ENCODE peak calls at places on chromosome 20, in six cellular contexts. One of them, this sample, is unnamed.

GRCh38 chr20:50574586-50574985 is 64.4 kb downstream of the PTPN1 start:
- DNase-seq in aorta: no peak
- DNase-seq in GM04503: no peak
- DNase-seq in choroid plexus epithelial cell: no peak
- DNase-seq in mesenchymal stem cell: no peak
- DNase-seq in fibroblast of lung: no peak
- DNase-seq in this sample: no peak

GRCh38 chr20:40571625-40572024 is 117.4 kb downstream of the MAFB start:
- DNase-seq in aorta: no peak
- DNase-seq in GM04503: no peak
- DNase-seq in choroid plexus epithelial cell: no peak
- DNase-seq in mesenchymal stem cell: no peak
- DNase-seq in fibroblast of lung: no peak
- DNase-seq in this sample: no peak

GRCh38 chr20:5884465-5885335 is 65.6 kb downstream of the TRMT6 start:
- DNase-seq in mesenchymal stem cell: no peak
- DNase-seq in GM04503: no peak
- DNase-seq in fibroblast of lung: no peak
- DNase-seq in aorta: no peak
- DNase-seq in choroid plexus epithelial cell: no peak
- DNase-seq in this sample: no peak

GRCh38 chr20:10271470-10272219 is 53.0 kb downstream of the SNAP25 start:
- DNase-seq in GM04503: peak
- DNase-seq in choroid plexus epithelial cell: peak
- DNase-seq in aorta: no peak
- DNase-seq in fibroblast of lung: peak
- DNase-seq in mesenchymal stem cell: no peak
- DNase-seq in this sample: no peak

GRCh38 chr20:59485576-59486250 is 118.6 kb upstream of the PHACTR3 start:
- DNase-seq in choroid plexus epithelial cell: no peak
- DNase-seq in GM04503: no peak
- DNase-seq in fibroblast of lung: no peak
- DNase-seq in aorta: no peak
- DNase-seq in mesenchymal stem cell: no peak
- DNase-seq in this sample: no peak

GRCh38 chr20:25738198-25738597 is 41.5 kb upstream of the ZNF337 start:
- DNase-seq in fibroblast of lung: peak
- DNase-seq in aorta: no peak
- DNase-seq in choroid plexus epithelial cell: peak
- DNase-seq in mesenchymal stem cell: no peak
- DNase-seq in GM04503: peak
- DNase-seq in this sample: no peak

GRCh38 chr20:44479643-44480042 is 4.0 kb downstream of the TTPAL start:
- DNase-seq in fibroblast of lung: no peak
- DNase-seq in mesenchymal stem cell: no peak
- DNase-seq in GM04503: no peak
- DNase-seq in aorta: no peak
- DNase-seq in choroid plexus epithelial cell: no peak
- DNase-seq in this sample: no peak

GRCh38 chr20:9035129-9035528 is 33.8 kb upstream of the PLCB4 start:
- DNase-seq in mesenchymal stem cell: peak
- DNase-seq in GM04503: peak
- DNase-seq in fibroblast of lung: peak
- DNase-seq in choroid plexus epithelial cell: peak
- DNase-seq in aorta: no peak
- DNase-seq in this sample: no peak

GRCh38 chr20:62734336-62734735 is 25.7 kb downstream of the NTSR1 start:
- DNase-seq in mesenchymal stem cell: no peak
- DNase-seq in fibroblast of lung: no peak
- DNase-seq in choroid plexus epithelial cell: no peak
- DNase-seq in GM04503: no peak
- DNase-seq in aorta: peak
- DNase-seq in this sample: no peak

GRCh38 chr20:38342716-38343106 is 3.6 kb upstream of the LBP start:
- DNase-seq in aorta: no peak
- DNase-seq in fibroblast of lung: no peak
- DNase-seq in mesenchymal stem cell: no peak
- DNase-seq in GM04503: no peak
- DNase-seq in choroid plexus epithelial cell: no peak
- DNase-seq in this sample: no peak

GRCh38 chr20:48921883-48922867 is 664 bp downstream of the ARFGEF2 start:
- DNase-seq in aorta: peak
- DNase-seq in choroid plexus epithelial cell: no peak
- DNase-seq in mesenchymal stem cell: peak
- DNase-seq in GM04503: no peak
- DNase-seq in fibroblast of lung: peak
- DNase-seq in this sample: no peak

GRCh38 chr20:37131486-37131885 is 35.7 kb upstream of the RBL1 start:
- DNase-seq in choroid plexus epithelial cell: peak
- DNase-seq in aorta: no peak
- DNase-seq in mesenchymal stem cell: no peak
- DNase-seq in GM04503: no peak
- DNase-seq in fibroblast of lung: no peak
- DNase-seq in this sample: no peak

GRCh38 chr20:61253640-61254511 is 1.8 kb downstream of the CDH4 start:
- DNase-seq in aorta: no peak
- DNase-seq in fibroblast of lung: peak
- DNase-seq in GM04503: no peak
- DNase-seq in choroid plexus epithelial cell: peak
- DNase-seq in mesenchymal stem cell: peak
- DNase-seq in this sample: no peak

GRCh38 chr20:63942250-63943006 is 13.8 kb downstream of the UCKL1 start:
- DNase-seq in mesenchymal stem cell: no peak
- DNase-seq in aorta: no peak
- DNase-seq in GM04503: no peak
- DNase-seq in fibroblast of lung: peak
- DNase-seq in choroid plexus epithelial cell: peak
- DNase-seq in this sample: no peak

GRCh38 chr20:48338717-48339116 is 489.1 kb downstream of the PREX1 start:
- DNase-seq in choroid plexus epithelial cell: peak
- DNase-seq in fibroblast of lung: peak
- DNase-seq in mesenchymal stem cell: peak
- DNase-seq in aorta: no peak
- DNase-seq in GM04503: no peak
- DNase-seq in this sample: no peak

GRCh38 chr20:50226093-50226974 is 35.7 kb downstream of the CEBPB start:
- DNase-seq in fibroblast of lung: peak
- DNase-seq in mesenchymal stem cell: peak
- DNase-seq in aorta: peak
- DNase-seq in choroid plexus epithelial cell: peak
- DNase-seq in GM04503: no peak
- DNase-seq in this sample: no peak

GRCh38 chr20:11302436-11302835 is 615.3 kb upstream of the BTBD3 start:
- DNase-seq in choroid plexus epithelial cell: peak
- DNase-seq in mesenchymal stem cell: no peak
- DNase-seq in fibroblast of lung: peak
- DNase-seq in aorta: no peak
- DNase-seq in GM04503: peak
- DNase-seq in this sample: no peak

GRCh38 chr20:50340586-50340985 is 150.0 kb downstream of the CEBPB start:
- DNase-seq in aorta: peak
- DNase-seq in mesenchymal stem cell: no peak
- DNase-seq in choroid plexus epithelial cell: no peak
- DNase-seq in fibroblast of lung: no peak
- DNase-seq in GM04503: no peak
- DNase-seq in this sample: no peak

GRCh38 chr20:17438436-17439039 is 92.6 kb downstream of the BFSP1 start:
- DNase-seq in mesenchymal stem cell: no peak
- DNase-seq in aorta: no peak
- DNase-seq in GM04503: no peak
- DNase-seq in fibroblast of lung: no peak
- DNase-seq in choroid plexus epithelial cell: no peak
- DNase-seq in this sample: no peak

GRCh38 chr20:36112112-36112511 is 42.4 kb upstream of the EPB41L1 start:
- DNase-seq in GM04503: no peak
- DNase-seq in choroid plexus epithelial cell: no peak
- DNase-seq in fibroblast of lung: no peak
- DNase-seq in aorta: no peak
- DNase-seq in mesenchymal stem cell: no peak
- DNase-seq in this sample: no peak

GRCh38 chr20:48733296-48733790 is 94.5 kb downstream of the PREX1 start:
- DNase-seq in aorta: no peak
- DNase-seq in mesenchymal stem cell: peak
- DNase-seq in choroid plexus epithelial cell: peak
- DNase-seq in GM04503: no peak
- DNase-seq in fibroblast of lung: no peak
- DNase-seq in this sample: no peak

GRCh38 chr20:63090052-63090451 is 83.3 kb upstream of the BHLHE23 start:
- DNase-seq in GM04503: no peak
- DNase-seq in choroid plexus epithelial cell: no peak
- DNase-seq in fibroblast of lung: no peak
- DNase-seq in mesenchymal stem cell: no peak
- DNase-seq in aorta: no peak
- DNase-seq in this sample: no peak

GRCh38 chr20:21707999-21708737 is 2.7 kb downstream of the PAX1 start:
- DNase-seq in choroid plexus epithelial cell: no peak
- DNase-seq in fibroblast of lung: no peak
- DNase-seq in GM04503: no peak
- DNase-seq in mesenchymal stem cell: no peak
- DNase-seq in aorta: no peak
- DNase-seq in this sample: no peak